ENCODE peak calls at places on chromosomes 7 and 10, in six cellular contexts. F is Caco-2, I is heart right ventricle, Z is endothelial cell, O is D721Med, Y is thoracic aorta. H is an unnamed sample.

GRCh38 chr10:5460468-5461200 is 38.7 kb downstream of the CALML5 start:
- DNase-seq in I (no peak), O (no peak), F (no peak), Z (no peak), Y (no peak), H (no peak)

GRCh38 chr7:125675628-125676027 is 746.0 kb upstream of the POT1 start:
- DNase-seq in O (no peak), F (no peak), Z (no peak), Y (no peak), I (no peak), H (no peak)

GRCh38 chr7:46859963-46860475 is 721.9 kb downstream of the TNS3 start:
- DNase-seq in Y (no peak), I (peak), F (no peak), O (no peak), Z (no peak), H (no peak)

GRCh38 chr7:17492437-17492836 is 194.0 kb downstream of the AHR start:
- DNase-seq in F (no peak), O (no peak), Y (no peak), Z (no peak), I (no peak), H (no peak)

GRCh38 chr7:126026421-126027088 is 1096.9 kb upstream of the POT1 start:
- DNase-seq in Y (no peak), I (no peak), O (no peak), F (no peak), Z (no peak), H (peak)

GRCh38 chr7:143882611-143883078 is 19.3 kb downstream of the TCAF1 start:
- DNase-seq in Z (peak), F (no peak), I (peak), O (peak), Y (no peak), H (peak)

GRCh38 chr10:57221674-57222073 is 860.6 kb upstream of the ZWINT start:
- DNase-seq in I (no peak), F (no peak), Z (no peak), O (no peak), Y (no peak), H (no peak)

GRCh38 chr7:13602036-13602435 is 387.4 kb downstream of the ETV1 start:
- DNase-seq in Y (no peak), I (no peak), F (no peak), O (no peak), Z (no peak), H (no peak)

GRCh38 chr10:80660736-80661135 is 123.0 kb downstream of the SH2D4B start:
- DNase-seq in Z (no peak), I (no peak), Y (no peak), O (no peak), F (no peak), H (no peak)

DNA sequence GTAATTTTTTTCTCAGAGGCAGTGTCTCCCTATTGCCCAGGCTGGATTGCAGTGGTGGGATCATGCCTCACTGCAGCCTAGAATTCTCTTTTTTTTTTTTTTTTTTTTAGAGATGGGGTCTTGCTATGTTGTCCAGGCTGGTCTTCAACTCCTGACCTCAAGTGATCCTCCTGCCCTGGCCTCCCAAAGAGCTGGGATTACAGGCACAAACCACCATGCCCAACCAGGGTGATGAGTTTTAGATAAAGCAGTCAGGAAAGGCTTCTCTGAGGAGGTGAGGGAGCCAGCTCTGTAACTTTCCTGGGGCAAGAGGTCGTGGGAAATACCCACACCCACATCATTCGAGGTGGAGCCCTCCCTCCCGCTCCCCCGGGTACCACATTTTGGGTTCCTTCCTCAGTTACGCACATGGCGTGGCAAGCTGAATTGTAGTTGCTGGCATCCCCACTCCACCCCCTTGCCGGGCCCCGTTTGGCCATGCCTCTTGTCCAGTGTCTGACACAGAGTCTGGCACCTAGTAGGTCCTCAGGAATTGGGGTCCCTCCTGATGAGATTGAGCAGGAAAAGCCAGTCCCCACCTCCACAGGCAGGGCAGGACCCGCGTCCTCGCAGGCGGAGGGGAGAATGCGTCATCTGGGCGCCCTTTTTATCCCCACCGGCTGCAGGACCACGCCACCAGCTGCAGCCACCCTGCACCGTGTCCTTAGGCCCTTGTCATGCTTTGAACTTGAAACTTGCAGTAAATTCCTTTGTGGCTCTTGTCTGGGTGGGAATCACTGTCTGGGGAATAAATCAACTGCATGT is 43.4 kb downstream of the CLIP2 start:
- DNase-seq in I (no peak), F (no peak), Y (no peak), Z (no peak), O (no peak), H (no peak)
- TF ChIP-seq CTCF in I (no peak), F (no peak), Y (no peak), Z (no peak), O (no peak), H (no peak)

GRCh38 chr7:44213872-44214595 is 13.3 kb downstream of the YKT6 start:
- DNase-seq in Z (peak), Y (no peak), F (peak), O (peak), I (no peak), H (peak)
- TF ChIP-seq CTCF in Z (no peak), Y (no peak), F (peak), O (peak), I (peak), H (peak)

DNA sequence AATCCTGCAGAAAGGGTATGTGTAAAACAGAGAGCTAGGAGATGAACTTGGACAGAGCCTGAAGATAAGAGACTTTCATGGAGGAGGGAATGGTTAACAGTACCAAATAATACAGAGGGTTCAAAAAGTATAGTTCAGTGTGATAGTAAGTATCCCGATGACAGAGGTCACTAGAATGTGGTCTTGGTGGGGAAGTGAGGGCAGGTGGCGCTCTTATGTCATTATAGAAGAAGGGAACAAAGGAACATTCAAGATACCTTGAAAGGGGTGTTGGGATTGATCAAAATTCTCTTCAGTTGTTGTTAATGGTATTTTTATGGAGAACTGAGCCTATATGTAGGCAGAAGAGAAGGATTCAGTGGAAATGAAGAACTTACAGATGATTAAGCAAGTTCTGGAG is 312.5 kb downstream of the SUGCT start:
- DNase-seq in I (no peak), Y (no peak), O (no peak), Z (no peak), F (peak), H (no peak)
- TF ChIP-seq CTCF in I (no peak), Y (no peak), O (no peak), Z (no peak), F (peak), H (no peak)

GRCh38 chr7:6559896-6560295 is 8.6 kb upstream of the GRID2IP start:
- DNase-seq in O (no peak), Z (no peak), F (no peak), Y (no peak), I (no peak), H (no peak)

GRCh38 chr7:6553460-6554044 is 2.3 kb upstream of the GRID2IP start:
- DNase-seq in O (no peak), F (no peak), I (no peak), Z (no peak), Y (no peak), H (no peak)

GRCh38 chr7:6556196-6556595 is 4.9 kb upstream of the GRID2IP start:
- DNase-seq in F (peak), O (no peak), Y (no peak), Z (no peak), I (no peak), H (peak)

GRCh38 chr7:6554848-6555247 is 3.6 kb upstream of the GRID2IP start:
- DNase-seq in Y (no peak), F (no peak), I (no peak), Z (no peak), O (no peak), H (no peak)

DNA sequence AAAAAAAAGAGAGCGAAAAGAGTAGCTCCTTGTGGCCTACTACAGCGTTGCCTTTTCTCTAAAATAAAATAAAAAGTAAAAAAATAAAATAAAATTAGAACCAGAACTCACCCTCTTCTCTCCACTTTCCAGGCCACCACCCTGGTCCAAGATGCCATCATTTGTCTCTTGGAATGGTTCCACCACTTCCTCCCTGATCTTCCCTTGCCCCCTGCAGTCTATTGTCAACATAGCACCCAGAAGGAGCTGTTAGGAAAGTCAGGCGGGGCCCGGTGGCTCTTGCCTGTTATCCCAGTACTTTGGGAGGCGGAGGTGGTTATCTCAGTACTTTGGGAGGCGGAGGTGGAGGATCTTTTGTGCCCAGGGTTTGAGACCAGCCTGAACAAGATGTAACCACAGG is 7.6 kb upstream of the GRID2IP start:
- DNase-seq in F (peak), I (no peak), O (no peak), Y (no peak), Z (peak), H (peak)
- TF ChIP-seq CTCF in F (peak), I (peak), O (peak), Y (no peak), Z (peak), H (peak)

GRCh38 chr7:21542891-21543527 is at the start of gene DNAH11:
- DNase-seq in Z (peak), Y (no peak), F (peak), I (peak), O (no peak), H (peak)
- TF ChIP-seq CTCF in Z (no peak), Y (no peak), F (no peak), I (no peak), O (no peak), H (peak)

GRCh38 chr10:86585726-86586048 is 64.1 kb upstream of the WAPL start:
- DNase-seq in Y (no peak), F (no peak), I (no peak), O (no peak), Z (no peak), H (no peak)

GRCh38 chr10:86585037-86585725 is 63.6 kb upstream of the WAPL start:
- DNase-seq in Z (peak), I (peak), O (peak), F (peak), Y (peak), H (peak)

GRCh38 chr10:86586516-86586915 is 64.9 kb upstream of the WAPL start:
- DNase-seq in F (no peak), I (no peak), Y (no peak), Z (no peak), O (no peak), H (no peak)

GRCh38 chr10:86580549-86580886 is 58.9 kb upstream of the WAPL start:
- DNase-seq in O (no peak), Y (no peak), F (no peak), I (no peak), Z (no peak), H (no peak)

GRCh38 chr10:86583983-86584382 is 62.4 kb upstream of the WAPL start:
- DNase-seq in F (peak), O (no peak), Z (no peak), I (no peak), Y (no peak), H (no peak)
- TF ChIP-seq CTCF in F (peak), O (no peak), Z (no peak), I (no peak), Y (no peak), H (no peak)

GRCh38 chr7:28144266-28144665 is 36.3 kb downstream of the JAZF1 start:
- DNase-seq in O (no peak), I (no peak), Y (no peak), F (peak), Z (peak), H (peak)
- TF ChIP-seq CTCF in O (no peak), I (no peak), Y (no peak), F (no peak), Z (peak), H (no peak)

GRCh38 chr10:56116684-56117083 is 244.4 kb downstream of the ZWINT start:
- DNase-seq in Y (no peak), I (no peak), Z (no peak), F (peak), O (no peak), H (no peak)
- TF ChIP-seq CTCF in Y (no peak), I (no peak), Z (peak), F (peak), O (no peak), H (no peak)

GRCh38 chr7:148299877-148300276 is 290.7 kb upstream of the C7orf33 start:
- DNase-seq in Y (no peak), F (no peak), I (no peak), O (no peak), Z (no peak), H (no peak)

GRCh38 chr7:148291799-148292198 is 298.8 kb upstream of the C7orf33 start:
- DNase-seq in F (no peak), Y (no peak), O (no peak), I (no peak), Z (no peak), H (no peak)

GRCh38 chr7:148299335-148299734 is 291.2 kb upstream of the C7orf33 start:
- DNase-seq in Z (no peak), F (peak), Y (no peak), O (no peak), I (no peak), H (peak)

GRCh38 chr7:148296994-148297644 is 293.4 kb upstream of the C7orf33 start:
- DNase-seq in I (no peak), O (no peak), Y (no peak), F (peak), Z (no peak), H (no peak)
- TF ChIP-seq CTCF in I (no peak), O (no peak), Y (no peak), F (peak), Z (peak), H (no peak)

H was measured in Calu3.